ENCODE peak calls at places on chromosomes 5 and 9, in five cellular contexts. Y is AG09319, K is cardiac fibroblast, E is amniotic stem cell, N is hepatic stellate cell. G is an unnamed sample.

GRCh38 chr5:33761139-33761538 is 130.7 kb downstream of the ADAMTS12 start:
- DNase-seq in Y (no peak), K (peak), E (no peak), N (peak), G (peak)

GRCh38 chr5:179774442-179774841 is 19.3 kb upstream of the LTC4S start:
- DNase-seq in Y (no peak), K (no peak), E (no peak), N (no peak), G (no peak)

GRCh38 chr9:29773676-29774075 is 2200.4 kb upstream of the C9orf72 start:
- DNase-seq in Y (no peak), K (no peak), E (no peak), N (no peak), G (no peak)

GRCh38 chr5:134139377-134139851 is 24.9 kb downstream of the TCF7 start:
- DNase-seq in Y (no peak), K (no peak), E (no peak), N (no peak), G (no peak)

GRCh38 chr9:6133346-6134063 is 82.1 kb upstream of the IL33 start:
- DNase-seq in Y (no peak), K (peak), E (no peak), N (no peak), G (no peak)

GRCh38 chr5:101535626-101536025 is 632.5 kb upstream of the ST8SIA4 start:
- DNase-seq in Y (no peak), K (no peak), E (no peak), N (no peak), G (no peak)

GRCh38 chr5:58136416-58136815 is 323.5 kb downstream of the PLK2 start:
- DNase-seq in Y (no peak), K (no peak), E (no peak), N (no peak), G (no peak)

GRCh38 chr5:14871084-14871572 is 450 bp downstream of the ANKH start:
- DNase-seq in Y (no peak), K (no peak), E (no peak), N (no peak), G (no peak)

GRCh38 chr5:159441441-159441840 is 111.2 kb upstream of the IL12B start:
- DNase-seq in Y (no peak), K (peak), E (no peak), N (no peak), G (no peak)

GRCh38 chr9:110578896-110579752 is at the start of gene SVEP1:
- DNase-seq in Y (no peak), K (peak), E (no peak), N (peak), G (peak)

GRCh38 chr9:134221273-134222017 is 57.1 kb upstream of the RNU6ATAC start:
- DNase-seq in Y (no peak), K (no peak), E (no peak), N (no peak), G (no peak)

GRCh38 chr9:135101486-135101885 is 14.0 kb downstream of the OLFM1 start:
- DNase-seq in Y (no peak), K (no peak), E (no peak), N (no peak), G (no peak)

GRCh38 chr5:175746851-175747250 is 89.0 kb downstream of the HRH2 start:
- DNase-seq in Y (no peak), K (peak), E (no peak), N (no peak), G (peak)

GRCh38 chr9:79780559-79780958 is 208.8 kb downstream of the TLE4 start:
- DNase-seq in Y (no peak), K (no peak), E (no peak), N (no peak), G (no peak)

GRCh38 chr5:174327317-174327864 is 281.9 kb downstream of the NSG2 start:
- DNase-seq in Y (no peak), K (peak), E (peak), N (peak), G (peak)

GRCh38 chr5:40497573-40497972 is 182.1 kb upstream of the PTGER4 start:
- DNase-seq in Y (no peak), K (peak), E (no peak), N (peak), G (peak)